ENCODE peak calls at places on chromosomes 2 and 18, in six cellular contexts. C, Y, U, K, Z and Q are unnamed samples. For H3K9me3, the result is how much of the 10 kb centered on the place peaks cover.

GRCh38 chr2:200616193-200616592 is 30.4 kb downstream of the AOX1 start:
- DNase-seq in C (no peak), Y (no peak), U (no peak), K (no peak), Z (no peak), Q (no peak)

GRCh38 chr2:119730598-119731278 is 29.0 kb upstream of the PTPN4 start:
- DNase-seq in C (no peak), Y (no peak), U (no peak), K (no peak), Z (peak), Q (no peak)

GRCh38 chr2:198916548-198916947 is 541.2 kb downstream of the SATB2 start:
- DNase-seq in C (no peak), Y (no peak), U (peak), K (no peak), Z (no peak), Q (no peak)

GRCh38 chr2:193141-193552 is 70.7 kb downstream of the SH3YL1 start:
- DNase-seq in C (no peak), Y (no peak), U (no peak), K (no peak), Z (peak), Q (no peak)

GRCh38 chr18:76457475-76457874 is 37.6 kb downstream of the ZNF516 start:
- DNase-seq in C (no peak), Y (no peak), U (no peak), K (no peak), Z (no peak), Q (peak)

GRCh38 chr2:196601430-196602306 is 37.8 kb upstream of the CCDC150 start:
- DNase-seq in C (peak), Y (no peak), U (no peak), K (peak), Z (peak), Q (peak)

GRCh38 chr18:3304832-3305231 is 42.9 kb downstream of the MYL12B start:
- DNase-seq in C (no peak), Y (no peak), U (no peak), K (no peak), Z (no peak), Q (no peak)

GRCh38 chr2:32798841-32799240 is 147.9 kb upstream of the LTBP1 start:
- DNase-seq in C (no peak), Y (no peak), U (no peak), K (peak), Z (no peak), Q (no peak)

DNA sequence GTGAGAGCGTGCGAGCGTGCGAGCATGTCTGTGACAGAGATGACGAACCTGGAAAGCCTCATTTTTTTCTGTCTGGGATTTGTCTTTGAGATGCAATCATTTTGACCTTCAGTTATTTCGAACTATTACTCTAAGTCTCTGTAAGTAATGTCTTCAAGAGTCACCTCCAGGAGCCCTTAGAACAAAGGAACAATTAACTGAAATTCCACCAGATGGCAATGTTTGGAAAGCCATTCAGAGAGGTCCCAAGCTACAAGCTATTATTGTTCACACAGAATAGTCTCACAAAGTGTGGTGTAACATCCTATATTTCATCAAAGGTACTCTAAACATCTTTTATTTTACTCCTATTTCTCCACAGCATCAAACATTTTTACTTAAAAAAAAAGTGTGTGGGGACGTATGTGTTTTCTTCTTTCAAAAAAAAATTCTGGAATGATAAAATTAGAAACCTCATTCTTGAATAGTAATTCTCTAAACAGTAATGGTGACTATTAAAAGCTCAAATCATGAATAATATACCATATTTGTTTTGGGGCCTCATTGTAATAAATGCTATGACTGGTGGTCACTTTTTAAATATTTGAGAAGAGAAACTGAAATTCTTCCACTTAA is 35.1 kb upstream of the MAPRE2 start:
- DNase-seq in C (peak), Y (no peak), U (no peak), K (peak), Z (peak), Q (no peak)
- H3K4me3 ChIP-seq in C (no peak), Y (no peak), U (no peak), K (no peak), Z (no peak), Q (no peak)

GRCh38 chr2:176160251-176161040 is 3.3 kb downstream of the HOXD3 start:
- DNase-seq in C (no peak), Y (no peak), U (no peak), K (no peak), Z (no peak), Q (no peak)
- H3K9me3 ChIP-seq in C (under half), Y (under half), U (under half), K (under half), Z (under half), Q (under half)

GRCh38 chr2:15591692-15592463 is at the start of gene DDX1:
- DNase-seq in C (peak), Y (peak), U (peak), K (peak), Z (peak), Q (peak)
- TF ChIP-seq CTCF in C (no peak), Y (peak), U (no peak), K (no peak), Z (no peak), Q (peak)

DNA sequence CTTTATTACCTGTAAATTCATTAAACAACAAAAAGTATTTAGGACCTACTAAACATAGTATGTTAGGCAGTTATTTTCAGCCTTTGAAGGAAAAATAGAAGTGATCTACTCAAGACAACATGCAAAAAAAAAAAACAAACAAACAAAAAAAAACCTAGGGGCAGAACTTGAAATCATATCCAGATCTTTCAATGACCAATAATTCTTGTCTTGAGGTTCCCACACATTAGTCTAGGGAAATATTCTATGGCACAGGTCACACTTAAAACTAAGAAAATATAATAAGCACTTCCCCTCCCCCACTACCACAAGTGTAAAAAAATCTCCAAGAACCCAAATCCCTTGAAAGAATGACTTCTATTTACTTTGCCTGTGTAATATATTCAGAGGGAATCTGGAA is 3.6 kb downstream of the PELI1 start:
- DNase-seq in C (no peak), Y (no peak), U (no peak), K (no peak), Z (no peak), Q (no peak)
- H3K4me3 ChIP-seq in C (no peak), Y (no peak), U (no peak), K (no peak), Z (no peak), Q (no peak)

DNA sequence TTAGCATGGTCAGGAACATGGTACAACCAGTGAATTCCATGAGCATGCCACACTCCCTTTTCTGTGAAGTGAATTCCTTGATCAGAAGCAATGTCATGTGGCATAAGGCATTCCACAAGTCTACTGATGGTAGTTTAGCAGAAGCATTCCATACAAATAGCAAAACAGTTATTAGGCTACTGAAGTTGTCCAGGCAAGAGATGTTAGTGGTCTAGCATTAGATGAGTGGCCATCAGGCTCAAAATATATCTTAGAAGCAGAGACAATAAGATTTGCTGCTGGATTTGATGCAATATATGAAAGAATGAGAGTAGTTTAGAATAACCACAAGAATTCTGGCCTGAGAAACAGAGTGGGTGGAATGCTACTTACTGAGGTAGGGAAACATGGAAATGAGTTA is 355.3 kb upstream of the NRXN1 start:
- DNase-seq in C (no peak), Y (no peak), U (no peak), K (peak), Z (no peak), Q (no peak)
- H3K9me3 ChIP-seq in C (under half), Y (under half), U (under half), K (under half), Z (under half), Q (under half)

GRCh38 chr18:30403278-30403677 is 639.3 kb downstream of the DSC3 start:
- DNase-seq in C (no peak), Y (no peak), U (no peak), K (no peak), Z (no peak), Q (no peak)
- TF ChIP-seq CTCF in C (no peak), Y (no peak), U (no peak), K (no peak), Z (no peak), Q (no peak)

DNA sequence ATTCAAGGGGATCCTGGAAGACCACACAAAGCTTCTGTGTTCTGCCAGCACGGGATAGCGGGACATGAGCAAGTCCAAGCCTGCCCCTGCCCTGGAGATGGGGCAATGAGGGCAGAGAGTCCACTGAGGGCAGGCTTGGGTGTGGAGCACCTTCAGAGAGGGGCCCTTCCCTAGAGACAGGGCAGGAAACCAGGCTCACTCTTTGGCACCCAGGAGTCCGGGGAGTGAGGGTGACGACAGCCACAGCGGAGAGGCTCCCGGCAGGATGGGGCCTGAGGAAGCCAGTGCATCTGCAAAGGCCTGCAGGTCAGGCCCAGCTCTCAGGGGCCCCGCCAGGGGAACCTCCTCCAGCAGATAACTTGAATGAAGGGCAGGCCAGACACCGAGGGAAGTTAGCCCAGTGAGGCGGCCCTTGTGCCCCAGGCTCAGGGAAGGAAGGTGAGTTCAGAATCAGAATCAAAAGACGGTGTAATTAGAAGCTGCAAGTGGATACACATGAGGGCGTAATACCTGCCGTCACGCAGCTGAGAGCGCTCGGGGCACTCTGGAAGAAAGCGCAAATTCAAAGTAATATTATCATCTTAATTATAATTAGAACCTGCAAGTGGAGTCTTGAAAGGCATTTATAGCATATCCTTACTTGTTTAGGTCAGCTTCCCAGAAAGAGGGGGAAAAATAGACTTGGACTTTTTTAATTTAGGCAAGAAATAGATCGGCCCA is 142.6 kb upstream of the LGALSL start:
- DNase-seq in C (no peak), Y (no peak), U (no peak), K (no peak), Z (peak), Q (no peak)
- H3K4me3 ChIP-seq in C (no peak), Y (no peak), U (no peak), K (no peak), Z (no peak), Q (no peak)

GRCh38 chr2:69742170-69742952 is 427 bp downstream of the ANXA4 start:
- DNase-seq in C (no peak), Y (no peak), U (peak), K (no peak), Z (peak), Q (peak)
- H3K9me3 ChIP-seq in C (under half), Y (under half), U (under half), K (under half), Z (under half), Q (under half)

GRCh38 chr2:234495801-234496441 is 960 bp downstream of the ARL4C start:
- DNase-seq in C (peak), Y (no peak), U (peak), K (no peak), Z (no peak), Q (no peak)
- TF ChIP-seq CTCF in C (peak), Y (no peak), U (no peak), K (no peak), Z (no peak), Q (no peak)

DNA sequence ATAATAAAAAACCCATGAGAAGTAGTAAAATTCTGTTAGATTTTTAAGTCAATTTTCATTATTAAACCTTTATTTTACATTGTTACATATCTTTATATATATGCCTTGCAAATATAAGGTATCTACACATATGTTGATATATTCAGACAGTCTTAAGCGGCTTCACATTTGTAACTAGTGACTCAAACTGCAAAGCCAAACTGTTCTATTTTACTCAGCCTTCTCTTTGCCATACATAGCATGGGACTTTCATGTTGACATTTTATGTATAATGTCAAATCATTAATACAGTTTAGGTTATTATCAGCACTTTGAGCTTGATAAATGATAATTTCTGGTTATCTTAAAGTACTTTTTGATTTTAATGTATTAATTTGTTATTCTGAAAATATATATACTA is 125.0 kb upstream of the WDSUB1 start:
- DNase-seq in C (no peak), Y (no peak), U (no peak), K (no peak), Z (no peak), Q (no peak)
- H3K4me3 ChIP-seq in C (no peak), Y (no peak), U (no peak), K (no peak), Z (no peak), Q (no peak)